ENCODE peak calls at places on chromosomes 1 and 21, in six cellular contexts. R is fibroblast of lung, T is colonic mucosa, E is IMR-90, W is GM23248, X is H9. Y is an unnamed sample.
A peak's percentile ranks its signal among the peaks of the same experiment; 100 is the strongest.

GRCh38 chr1:187958207-187958606 is 1129.5 kb downstream of the PLA2G4A start:
- DNase-seq in R (no peak), T (no peak), E (no peak), W (no peak), X (no peak), Y (no peak)

GRCh38 chr1:6962390-6962955 is 177.2 kb downstream of the CAMTA1 start:
- DNase-seq in R (peak; percentile 3), T (peak; percentile 88), E (no peak), W (no peak), X (no peak), Y (peak; percentile 92)

GRCh38 chr1:46581685-46582455 is 22.2 kb downstream of the MKNK1 start:
- DNase-seq in R (no peak), T (no peak), E (no peak), W (peak; percentile 29), X (no peak), Y (no peak)

GRCh38 chr1:207803678-207804077 is 51.8 kb downstream of the CD46 start:
- DNase-seq in R (no peak), T (no peak), E (no peak), W (no peak), X (no peak), Y (no peak)

GRCh38 chr1:36469163-36469562 is 5.0 kb upstream of the MRPS15 start:
- DNase-seq in R (no peak), T (no peak), E (no peak), W (no peak), X (no peak), Y (no peak)

GRCh38 chr21:41112740-41113692 is 54.9 kb upstream of the BACE2 start:
- DNase-seq in R (peak; percentile 81), T (no peak), E (peak; percentile 79), W (peak; percentile 92), X (peak; percentile 43), Y (no peak)

GRCh38 chr1:12181568-12181967 is 14.8 kb downstream of the TNFRSF1B start:
- DNase-seq in R (no peak), T (no peak), E (no peak), W (no peak), X (no peak), Y (no peak)

GRCh38 chr1:159913451-159914192 is 11.7 kb downstream of the TAGLN2 start:
- DNase-seq in R (no peak), T (peak; percentile 68), E (no peak), W (no peak), X (peak; percentile 85), Y (no peak)

GRCh38 chr1:221157026-221157761 is 278.0 kb downstream of the HLX start:
- DNase-seq in R (no peak), T (no peak), E (no peak), W (no peak), X (no peak), Y (no peak)

GRCh38 chr1:111841189-111841588 is 85.5 kb downstream of the DDX20 start:
- DNase-seq in R (no peak), T (no peak), E (no peak), W (no peak), X (no peak), Y (no peak)

GRCh38 chr21:44328242-44328895 is 10.8 kb downstream of the CFAP410 start:
- DNase-seq in R (no peak), T (no peak), E (no peak), W (no peak), X (no peak), Y (no peak)

GRCh38 chr1:164577291-164577690 is 18.3 kb downstream of the PBX1 start:
- DNase-seq in R (no peak), T (no peak), E (peak; percentile 52), W (no peak), X (no peak), Y (no peak)
- H3K4me1 ChIP-seq in R (peaks cover 4% of the 10 kb centered on the region), T (no peaks in the 10 kb centered on the region), E (peaks cover 15% of the 10 kb centered on the region), W (peaks cover 6% of the 10 kb centered on the region), X (peaks cover 15% of the 10 kb centered on the region), Y (no peaks in the 10 kb centered on the region)

GRCh38 chr21:34073749-34074282 is 438 bp downstream of the MRPS6 start:
- DNase-seq in R (no peak), T (peak; percentile 37), E (no peak), W (peak; percentile 68), X (no peak), Y (peak; percentile 75)

GRCh38 chr21:34076835-34077234 is 3.5 kb downstream of the MRPS6 start:
- DNase-seq in R (no peak), T (no peak), E (no peak), W (no peak), X (no peak), Y (no peak)

GRCh38 chr21:34075099-34075425 is 1.7 kb downstream of the MRPS6 start:
- DNase-seq in R (no peak), T (no peak), E (no peak), W (no peak), X (no peak), Y (no peak)

GRCh38 chr21:34074283-34075098 is 1.1 kb downstream of the MRPS6 start:
- DNase-seq in R (peak; percentile 27), T (peak; percentile 42), E (no peak), W (peak; percentile 52), X (no peak), Y (peak; percentile 59)

DNA sequence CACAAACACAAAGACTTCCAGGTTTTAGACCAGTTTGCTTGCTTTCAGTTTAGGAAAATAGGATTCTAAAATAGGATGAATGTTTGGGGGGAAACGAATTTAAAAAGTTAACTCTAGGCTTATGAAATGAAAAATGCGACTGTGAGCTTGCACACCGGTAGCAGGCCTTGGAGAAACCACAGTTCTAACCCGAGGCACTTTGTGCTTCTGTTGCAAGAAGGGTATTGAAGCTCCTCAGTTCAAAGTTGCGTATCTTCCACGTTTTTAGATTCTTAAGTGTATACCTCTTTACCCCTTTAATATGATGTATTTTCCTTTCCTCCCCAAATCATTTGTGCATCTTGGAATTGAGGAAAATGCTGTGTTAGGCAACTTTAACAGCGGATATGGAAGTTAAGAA is 2.4 kb downstream of the MRPS6 start:
- DNase-seq in R (peak; percentile 29), T (no peak), E (no peak), W (peak; percentile 49), X (no peak), Y (no peak)
- H3K9ac ChIP-seq in R (no peak overlapping the region), T (no peak overlapping the region), E (no peak overlapping the region), W (peak overlapping the region; percentile 80), X (no peak overlapping the region), Y (no peak overlapping the region)

DNA sequence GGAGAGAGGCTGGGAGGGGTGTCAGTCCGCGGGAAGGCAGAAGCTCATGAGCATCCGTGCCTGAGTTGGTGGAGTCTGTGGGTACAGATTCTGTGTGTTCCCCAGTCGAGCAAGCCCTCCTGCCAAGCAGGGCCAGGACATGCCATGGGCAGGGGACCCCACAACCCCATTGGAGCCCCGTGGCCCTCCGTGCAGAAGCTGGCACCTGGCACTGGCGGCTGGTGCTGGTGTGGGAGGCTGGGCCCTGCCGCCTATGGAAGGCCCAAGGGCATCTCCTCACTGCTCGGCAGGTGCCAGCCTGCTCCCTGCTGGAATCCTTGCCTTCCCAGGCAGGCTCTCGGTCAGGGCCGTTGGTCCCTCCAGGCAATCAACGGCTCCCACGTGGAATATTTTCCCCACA is 73.7 kb downstream of the UBE2T start:
- DNase-seq in R (no peak), T (no peak), E (no peak), W (no peak), X (peak; percentile 26), Y (no peak)
- H3K4me1 ChIP-seq in R (no peaks in the 10 kb centered on the region), T (no peaks in the 10 kb centered on the region), E (no peaks in the 10 kb centered on the region), W (no peaks in the 10 kb centered on the region), X (no peaks in the 10 kb centered on the region), Y (no peaks in the 10 kb centered on the region)

GRCh38 chr1:230979389-230979716 is 459 bp downstream of the ARV1 start:
- DNase-seq in R (no peak), T (no peak), E (no peak), W (no peak), X (no peak), Y (no peak)

GRCh38 chr1:230976825-230977747 is 1.6 kb downstream of the TTC13 start:
- DNase-seq in R (no peak), T (peak; percentile 38), E (no peak), W (no peak), X (no peak), Y (peak; percentile 74)

GRCh38 chr1:230976360-230976759 is 2.3 kb downstream of the TTC13 start:
- DNase-seq in R (no peak), T (no peak), E (no peak), W (no peak), X (no peak), Y (no peak)

GRCh38 chr1:230978491-230979388 is at the start of the genes ARV1 and TTC13:
- DNase-seq in R (peak; percentile 98), T (peak; percentile 98), E (peak; percentile 98), W (peak; percentile 100), X (peak; percentile 99), Y (peak; percentile 99)

GRCh38 chr1:230977781-230978490 is 725 bp downstream of the TTC13 start:
- DNase-seq in R (peak; percentile 18), T (peak; percentile 45), E (peak; percentile 11), W (peak; percentile 60), X (peak; percentile 37), Y (peak; percentile 77)
- H3K9ac ChIP-seq in R (peak overlapping the region; percentile 51), T (peak overlapping the region; percentile 73), E (peak overlapping the region; percentile 42), W (peak overlapping the region; percentile 38), X (peak overlapping the region; percentile 26), Y (peak overlapping the region; percentile 89)

GRCh38 chr1:19393051-19393450 is 80.9 kb downstream of the SLC66A1 start:
- DNase-seq in R (no peak), T (no peak), E (no peak), W (no peak), X (no peak), Y (no peak)

GRCh38 chr1:19390166-19390850 is 78.2 kb downstream of the SLC66A1 start:
- DNase-seq in R (no peak), T (no peak), E (no peak), W (no peak), X (no peak), Y (no peak)

GRCh38 chr1:19391596-19391981 is 79.5 kb downstream of the SLC66A1 start:
- DNase-seq in R (no peak), T (no peak), E (no peak), W (no peak), X (no peak), Y (no peak)

GRCh38 chr1:19392221-19392620 is 80.1 kb downstream of the SLC66A1 start:
- DNase-seq in R (no peak), T (no peak), E (no peak), W (no peak), X (no peak), Y (no peak)

GRCh38 chr1:19390901-19391595 is 78.9 kb downstream of the SLC66A1 start:
- DNase-seq in R (peak; percentile 85), T (peak; percentile 63), E (peak; percentile 80), W (peak; percentile 91), X (no peak), Y (peak; percentile 76)
- H3K4me1 ChIP-seq in R (peaks cover 39% of the 10 kb centered on the region), T (peaks cover 17% of the 10 kb centered on the region), E (peaks cover 24% of the 10 kb centered on the region), W (peaks cover 40% of the 10 kb centered on the region), X (no peaks in the 10 kb centered on the region), Y (peaks cover 9% of the 10 kb centered on the region)

DNA sequence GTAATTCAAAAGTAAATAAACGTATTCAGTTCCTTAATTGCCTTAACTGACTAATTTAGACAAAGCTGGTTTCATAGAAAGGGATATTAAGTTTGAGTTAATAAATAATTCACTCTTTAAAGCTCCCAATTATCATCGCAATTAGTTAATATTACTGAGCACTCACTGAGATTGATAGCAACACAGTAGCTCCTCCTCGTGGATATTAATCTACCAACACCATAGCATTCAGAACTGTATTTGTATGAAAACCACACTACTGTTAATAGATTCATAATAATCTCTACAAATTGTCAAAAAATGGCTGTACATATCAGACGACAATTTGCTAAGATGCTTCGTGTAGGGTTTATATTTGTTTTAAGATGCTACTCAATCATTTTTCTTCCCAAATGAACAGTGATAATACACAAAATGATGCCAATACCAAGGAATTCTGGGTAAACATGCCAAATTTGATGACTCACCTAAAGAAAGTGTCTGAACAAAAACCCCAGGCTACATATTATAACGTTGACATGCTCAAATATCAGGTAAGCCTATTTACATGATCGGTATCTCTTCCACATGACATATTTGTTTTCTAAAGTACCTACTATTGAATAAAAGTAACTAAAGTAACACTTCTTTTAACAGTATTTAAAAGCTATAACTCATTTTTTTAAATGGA is 18.8 kb upstream of the DYNLT5 start:
- DNase-seq in R (peak; percentile 18), T (no peak), E (no peak), W (peak; percentile 27), X (no peak), Y (peak; percentile 43)
- H3K9ac ChIP-seq in R (no peak overlapping the region), T (no peak overlapping the region), E (no peak overlapping the region), W (no peak overlapping the region), X (no peak overlapping the region), Y (no peak overlapping the region)

Y was measured in Karpas-422.